ENCODE peak calls at places on chromosomes 13 and 19, in nine cellular contexts. Z, R, B, N, Y, Q, A, P and M are unnamed samples.

GRCh38 chr19:3115411-3115810 is 20.4 kb upstream of the GNA15 start:
- DNase-seq in B (no peak), R (no peak), Y (no peak), A (no peak), N (no peak), Z (no peak), P (no peak), Q (no peak), M (no peak)

GRCh38 chr19:28998974-28999373 is 214.0 kb downstream of the UQCRFS1 start:
- DNase-seq in Y (no peak), N (no peak), Z (no peak), Q (no peak), P (no peak), A (no peak), R (no peak), B (no peak), M (no peak)

GRCh38 chr19:2385053-2385721 is 25.1 kb downstream of the TMPRSS9 start:
- DNase-seq in A (no peak), N (peak), B (peak), Z (no peak), Q (peak), P (peak), Y (no peak), R (peak), M (peak)

GRCh38 chr13:103218253-103218652 is 152.0 kb upstream of the SLC10A2 start:
- DNase-seq in Z (no peak), A (no peak), P (no peak), R (no peak), B (no peak), Y (no peak), Q (no peak), N (no peak), M (no peak)

GRCh38 chr19:12773571-12773970 is 1.8 kb downstream of the HOOK2 start:
- DNase-seq in A (peak), B (no peak), R (no peak), P (no peak), N (no peak), Z (peak), Q (no peak), Y (no peak), M (no peak)

GRCh38 chr13:26601669-26602068 is 44.2 kb downstream of the WASF3 start:
- DNase-seq in A (no peak), R (peak), B (peak), N (no peak), Z (peak), P (peak), Y (no peak), Q (peak), M (no peak)

GRCh38 chr13:100542546-100543156 is 45.9 kb downstream of the GGACT start:
- DNase-seq in A (no peak), P (no peak), R (no peak), Y (no peak), Z (peak), N (no peak), B (no peak), Q (peak), M (no peak)

GRCh38 chr19:1063030-1063908 is 3.7 kb upstream of the ARHGAP45 start:
- DNase-seq in N (no peak), Q (no peak), Y (no peak), R (no peak), A (no peak), P (peak), B (no peak), Z (peak), M (no peak)

GRCh38 chr19:3366761-3367571 is 583 bp downstream of the NFIC start:
- DNase-seq in N (peak), Q (no peak), Z (no peak), R (peak), Y (peak), P (peak), B (no peak), A (peak), M (peak)

GRCh38 chr19:18428837-18429674 is 8.9 kb downstream of the ISYNA1 start:
- DNase-seq in Y (peak), R (no peak), A (peak), B (no peak), P (peak), Z (peak), N (peak), Q (no peak), M (peak)

GRCh38 chr13:109770436-109770835 is 15.9 kb downstream of the IRS2 start:
- DNase-seq in N (no peak), Q (no peak), Y (no peak), R (no peak), Z (no peak), B (no peak), A (no peak), P (no peak), M (no peak)

GRCh38 chr13:113648218-113648615 is 9.8 kb downstream of the ATP4B start:
- DNase-seq in Y (no peak), R (no peak), A (peak), Z (no peak), Q (no peak), N (peak), P (no peak), B (no peak), M (peak)

GRCh38 chr13:113089693-113090414 is 15.7 kb upstream of the F7 start:
- DNase-seq in A (peak), B (no peak), R (no peak), Y (no peak), Q (no peak), Z (no peak), N (no peak), P (no peak), M (no peak)